ENCODE peak calls at places on chromosome 5, in eight cellular contexts. W, K, G, T, O, E, D and C are unnamed samples.

GRCh38 chr5:42842860-42843641 is 31.4 kb upstream of the SELENOP start:
- DNase-seq in W (no peak), K (no peak), G (no peak), T (no peak), O (no peak), E (no peak), D (no peak), C (no peak)

GRCh38 chr5:122500245-122501086 is 188.4 kb downstream of the SNCAIP start:
- DNase-seq in W (peak), K (no peak), G (peak), T (peak), O (peak), E (peak), D (peak), C (peak)

GRCh38 chr5:58133631-58134296 is 326.1 kb downstream of the PLK2 start:
- DNase-seq in W (no peak), K (no peak), G (peak), T (no peak), O (peak), E (peak), D (peak), C (peak)

GRCh38 chr5:33321026-33321425 is 119.7 kb upstream of the TARS1 start:
- DNase-seq in W (no peak), K (peak), G (no peak), T (peak), O (peak), E (peak), D (peak), C (peak)

GRCh38 chr5:135183464-135183863 is 149.4 kb upstream of the PITX1 start:
- DNase-seq in W (no peak), K (no peak), G (no peak), T (no peak), O (no peak), E (no peak), D (no peak), C (no peak)

GRCh38 chr5:171848006-171848405 is 62.4 kb downstream of the SMIM23 start:
- DNase-seq in W (no peak), K (no peak), G (no peak), T (no peak), O (no peak), E (no peak), D (no peak), C (no peak)

GRCh38 chr5:16727937-16728336 is 111.1 kb upstream of the RETREG1 start:
- DNase-seq in W (no peak), K (peak), G (no peak), T (peak), O (no peak), E (no peak), D (no peak), C (no peak)

GRCh38 chr5:95726811-95727763 is 4.0 kb upstream of the RHOBTB3 start:
- DNase-seq in W (no peak), K (no peak), G (no peak), T (no peak), O (peak), E (no peak), D (no peak), C (no peak)

GRCh38 chr5:174418809-174419522 is 305.4 kb upstream of the MSX2 start:
- DNase-seq in W (peak), K (no peak), G (no peak), T (no peak), O (no peak), E (no peak), D (no peak), C (no peak)

GRCh38 chr5:103120607-103121200 is 603 bp downstream of the PPIP5K2 start:
- DNase-seq in W (peak), K (no peak), G (peak), T (no peak), O (peak), E (peak), D (peak), C (no peak)

GRCh38 chr5:10627185-10628115 is 63.6 kb downstream of the ANKRD33B start:
- DNase-seq in W (peak), K (peak), G (peak), T (peak), O (peak), E (peak), D (peak), C (peak)

GRCh38 chr5:76556511-76557221 is 66.5 kb downstream of the F2RL2 start:
- DNase-seq in W (no peak), K (no peak), G (no peak), T (no peak), O (no peak), E (no peak), D (no peak), C (no peak)

GRCh38 chr5:57833489-57833888 is 350.9 kb upstream of the ACTBL2 start:
- DNase-seq in W (no peak), K (no peak), G (no peak), T (no peak), O (peak), E (no peak), D (no peak), C (no peak)

GRCh38 chr5:39194466-39195136 is 24.8 kb downstream of the FYB1 start:
- DNase-seq in W (no peak), K (peak), G (no peak), T (no peak), O (peak), E (peak), D (peak), C (peak)

GRCh38 chr5:75734913-75735789 is 17.9 kb upstream of the POC5 start:
- DNase-seq in W (peak), K (no peak), G (peak), T (no peak), O (peak), E (no peak), D (peak), C (peak)

GRCh38 chr5:134462047-134462575 is 50.4 kb upstream of the CDKN2AIPNL start:
- DNase-seq in W (no peak), K (no peak), G (no peak), T (no peak), O (no peak), E (no peak), D (no peak), C (no peak)

GRCh38 chr5:3153906-3154305 is 402.4 kb upstream of the IRX2 start:
- DNase-seq in W (no peak), K (no peak), G (no peak), T (no peak), O (no peak), E (no peak), D (no peak), C (no peak)

GRCh38 chr5:5678909-5679308 is 256.4 kb downstream of the ICE1 start:
- DNase-seq in W (no peak), K (peak), G (no peak), T (no peak), O (no peak), E (no peak), D (no peak), C (no peak)

GRCh38 chr5:95731571-95732554 is 727 bp downstream of the RHOBTB3 start:
- DNase-seq in W (peak), K (peak), G (peak), T (peak), O (peak), E (peak), D (no peak), C (no peak)

GRCh38 chr5:141040093-141040762 is 10.9 kb upstream of the PCDHB1 start:
- DNase-seq in W (peak), K (no peak), G (peak), T (peak), O (no peak), E (no peak), D (no peak), C (no peak)
- TF ChIP-seq CTCF in W (peak), K (peak), G (peak), T (peak), O (no peak), E (no peak), D (no peak), C (peak)

GRCh38 chr5:150442699-150443080 is 6.8 kb downstream of the RPS14 start:
- DNase-seq in W (no peak), K (no peak), G (no peak), T (no peak), O (no peak), E (no peak), D (no peak), C (no peak)

GRCh38 chr5:150441813-150442698 is 7.5 kb downstream of the RPS14 start:
- DNase-seq in W (no peak), K (peak), G (no peak), T (no peak), O (peak), E (no peak), D (no peak), C (no peak)

GRCh38 chr5:150440948-150441812 is 8.4 kb downstream of the RPS14 start:
- DNase-seq in W (no peak), K (no peak), G (no peak), T (no peak), O (no peak), E (no peak), D (no peak), C (no peak)

GRCh38 chr5:150436141-150436680 is 13.3 kb downstream of the RPS14 start:
- DNase-seq in W (peak), K (peak), G (peak), T (peak), O (peak), E (peak), D (peak), C (peak)

DNA sequence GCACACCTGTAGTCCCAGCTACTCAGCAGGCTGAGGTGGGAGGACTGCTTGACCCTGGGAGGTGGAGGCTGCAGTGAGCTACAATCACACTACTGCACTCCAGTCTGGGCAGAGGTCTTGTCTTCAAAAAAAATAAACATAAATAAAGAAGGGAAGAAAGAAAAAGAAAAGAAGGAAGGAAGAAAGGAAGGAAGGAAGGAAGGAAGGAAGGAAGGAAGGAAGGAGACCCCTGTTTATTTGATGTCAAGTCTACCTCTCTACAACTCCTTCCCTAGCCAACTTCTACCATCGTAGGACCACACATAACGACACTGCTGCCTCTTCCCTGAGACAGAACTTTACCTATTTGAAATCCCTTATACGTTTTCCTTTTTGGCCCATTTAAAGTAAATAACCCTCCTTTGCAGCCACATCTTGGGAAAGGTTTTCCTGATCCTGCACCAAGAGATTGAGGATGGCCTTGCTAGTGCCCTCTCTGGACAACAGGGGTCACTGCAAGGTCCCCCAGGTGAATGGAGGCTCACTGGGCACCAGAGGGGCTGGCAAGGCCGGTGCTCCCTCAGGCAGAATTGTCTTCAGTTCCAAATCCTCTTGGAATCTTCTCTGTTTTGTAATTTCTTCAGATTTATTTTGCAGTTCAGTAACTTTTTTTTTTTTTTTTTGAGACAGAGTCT is 10.5 kb downstream of the RPS14 start:
- DNase-seq in W (peak), K (no peak), G (no peak), T (no peak), O (peak), E (no peak), D (no peak), C (peak)
- TF ChIP-seq CTCF in W (peak), K (peak), G (peak), T (peak), O (peak), E (peak), D (peak), C (peak)

GRCh38 chr5:157563373-157564148 is 12.0 kb downstream of the ADAM19 start:
- DNase-seq in W (no peak), K (no peak), G (no peak), T (no peak), O (peak), E (peak), D (no peak), C (peak)

GRCh38 chr5:157562111-157562581 is 13.4 kb downstream of the ADAM19 start:
- DNase-seq in W (no peak), K (peak), G (no peak), T (peak), O (peak), E (no peak), D (no peak), C (no peak)

GRCh38 chr5:157561105-157561504 is 14.5 kb downstream of the ADAM19 start:
- DNase-seq in W (no peak), K (no peak), G (no peak), T (no peak), O (peak), E (peak), D (no peak), C (no peak)

GRCh38 chr5:157566902-157567489 is 8.6 kb downstream of the ADAM19 start:
- DNase-seq in W (no peak), K (peak), G (no peak), T (peak), O (no peak), E (no peak), D (no peak), C (no peak)

DNA sequence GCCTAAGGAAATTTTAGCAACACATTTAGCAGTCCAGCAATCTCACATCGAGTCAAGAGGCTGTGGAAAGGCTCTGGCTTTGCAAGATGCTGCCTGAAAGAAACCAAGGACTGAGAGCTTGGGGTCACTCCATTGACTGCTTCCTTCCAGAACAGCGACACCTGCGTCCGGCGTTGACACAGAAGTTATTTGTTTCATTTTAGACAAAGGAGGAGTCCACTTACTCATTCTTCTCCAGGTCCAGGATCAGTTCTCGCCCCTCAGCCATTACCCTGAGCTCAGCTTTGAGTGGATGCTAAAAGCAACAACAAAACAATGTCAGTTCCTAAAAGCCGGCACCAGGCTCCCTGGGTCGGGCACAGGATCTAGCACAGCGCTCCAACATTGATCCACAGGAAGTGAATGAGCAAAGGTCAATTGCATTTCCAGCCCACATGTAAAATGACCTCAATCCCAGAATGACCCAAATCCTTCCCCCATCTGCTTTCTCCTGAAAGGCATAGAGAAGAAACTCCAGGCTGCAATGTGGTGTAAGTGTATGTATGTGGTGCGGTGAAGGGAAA is 11.3 kb downstream of the ADAM19 start:
- DNase-seq in W (peak), K (no peak), G (no peak), T (no peak), O (peak), E (no peak), D (no peak), C (no peak)
- TF ChIP-seq CTCF in W (peak), K (no peak), G (no peak), T (no peak), O (no peak), E (peak), D (no peak), C (no peak)

GRCh38 chr5:52787600-52788504 is at the start of the genes ITGA1 and PELO:
- DNase-seq in W (peak), K (peak), G (peak), T (peak), O (peak), E (peak), D (peak), C (peak)
- TF ChIP-seq CTCF in W (no peak), K (no peak), G (no peak), T (peak), O (peak), E (no peak), D (peak), C (peak)

GRCh38 chr5:88489433-88489832 is 220.8 kb upstream of the TMEM161B start:
- DNase-seq in W (no peak), K (no peak), G (no peak), T (no peak), O (no peak), E (no peak), D (no peak), C (no peak)

GRCh38 chr5:88480766-88481499 is 212.3 kb upstream of the TMEM161B start:
- DNase-seq in W (no peak), K (no peak), G (peak), T (no peak), O (peak), E (peak), D (no peak), C (no peak)

GRCh38 chr5:88488566-88488965 is 219.9 kb upstream of the TMEM161B start:
- DNase-seq in W (no peak), K (no peak), G (no peak), T (no peak), O (no peak), E (no peak), D (no peak), C (no peak)

GRCh38 chr5:88484367-88484766 is 215.7 kb upstream of the TMEM161B start:
- DNase-seq in W (no peak), K (no peak), G (no peak), T (no peak), O (peak), E (peak), D (no peak), C (no peak)

DNA sequence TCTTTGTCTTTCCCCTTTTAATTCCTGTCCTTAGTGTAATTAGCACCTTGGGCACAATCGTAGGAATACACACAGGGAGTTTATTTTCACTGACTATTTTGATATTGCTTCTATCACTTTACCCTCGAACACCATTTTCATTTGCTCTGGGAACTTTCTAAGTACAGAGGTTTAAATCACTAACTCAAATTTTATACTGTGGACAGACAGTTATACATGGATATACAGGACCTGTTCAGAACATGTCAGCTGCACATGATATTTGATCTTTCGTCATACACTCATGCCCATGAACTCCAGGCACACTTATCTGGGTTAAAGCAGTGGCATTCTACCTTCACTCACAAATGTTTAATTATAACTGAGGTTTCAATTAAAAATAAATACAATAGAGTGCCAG is 217.8 kb upstream of the TMEM161B start:
- DNase-seq in W (no peak), K (no peak), G (no peak), T (no peak), O (no peak), E (no peak), D (no peak), C (no peak)
- TF ChIP-seq CTCF in W (no peak), K (no peak), G (no peak), T (no peak), O (no peak), E (no peak), D (no peak), C (no peak)

DNA sequence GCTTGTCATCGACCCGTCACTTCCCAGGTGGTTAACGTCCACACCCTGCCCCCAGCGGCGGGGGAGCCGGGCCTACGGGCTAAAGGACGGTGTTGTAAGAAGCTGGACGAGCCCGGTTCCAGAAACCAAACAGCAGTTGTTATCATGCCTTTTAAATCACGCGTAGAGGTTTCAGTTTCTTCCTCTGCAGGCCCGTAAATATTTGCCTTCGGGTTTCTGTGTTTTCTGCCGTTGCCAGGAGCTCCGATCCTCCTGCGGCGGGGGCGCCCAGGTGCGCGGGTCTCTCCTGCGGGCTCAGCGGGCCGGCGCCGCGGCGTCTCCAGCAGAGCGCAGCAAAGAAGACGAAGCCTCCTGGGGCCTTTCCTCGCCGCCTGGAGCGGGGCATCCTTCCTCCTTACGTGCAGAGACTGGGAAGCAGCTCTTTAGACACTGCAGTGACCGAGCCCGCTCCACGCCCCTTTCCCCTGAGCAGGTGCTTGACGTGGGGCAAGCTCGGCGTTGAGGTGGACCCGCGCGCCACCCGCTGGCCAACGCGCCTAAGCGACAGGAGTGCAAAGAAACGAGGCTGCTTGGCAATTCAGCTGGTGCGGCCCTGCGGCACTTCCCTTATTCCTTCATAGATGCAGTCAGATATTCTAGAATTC is 21.8 kb upstream of the TTC1 start:
- DNase-seq in W (peak), K (peak), G (peak), T (peak), O (peak), E (peak), D (peak), C (peak)
- TF ChIP-seq CTCF in W (peak), K (peak), G (peak), T (peak), O (peak), E (peak), D (peak), C (peak)

GRCh38 chr5:114305402-114306207 is 56.3 kb upstream of the KCNN2 start:
- DNase-seq in W (peak), K (no peak), G (peak), T (no peak), O (peak), E (peak), D (peak), C (peak)
- TF ChIP-seq CTCF in W (peak), K (no peak), G (peak), T (no peak), O (peak), E (peak), D (peak), C (peak)

GRCh38 chr5:143957455-143957854 is 145.5 kb downstream of the HMHB1 start:
- DNase-seq in W (no peak), K (no peak), G (no peak), T (no peak), O (no peak), E (no peak), D (no peak), C (no peak)
- TF ChIP-seq CTCF in W (peak), K (no peak), G (peak), T (no peak), O (peak), E (peak), D (peak), C (peak)

GRCh38 chr5:4640793-4641192 is 499.3 kb upstream of the ADAMTS16 start:
- DNase-seq in W (no peak), K (no peak), G (no peak), T (no peak), O (peak), E (peak), D (no peak), C (no peak)
- TF ChIP-seq CTCF in W (no peak), K (no peak), G (no peak), T (no peak), O (no peak), E (peak), D (no peak), C (no peak)